ENCODE peak calls at places on chromosomes 12 and 14, in seven cellular contexts. F is HepG2, K is K562, L is GM23338, X is Panc1, W is GM12878, G is A549. O is an unnamed sample.

GRCh38 chr12:87274594-87275245 is 754.5 kb downstream of the C12orf50 start:
- DNase-seq in F (no peak), K (peak; percentile 6), L (peak; percentile 80), X (no peak), W (no peak), G (peak; percentile 42), O (peak; percentile 19)

GRCh38 chr12:2336409-2336829 is 283.6 kb downstream of the CACNA1C start:
- DNase-seq in F (no peak), K (no peak), L (no peak), X (no peak), W (peak; percentile 85), G (peak; percentile 37), O (peak; percentile 75)

GRCh38 chr14:68284333-68284732 is 464.8 kb downstream of the RAD51B start:
- DNase-seq in F (no peak), K (no peak), L (no peak), X (no peak), W (no peak), G (no peak), O (no peak)

GRCh38 chr12:51941011-51941561 is 10.4 kb upstream of the ACVR1B start:
- DNase-seq in F (no peak), K (no peak), L (peak; percentile 34), X (no peak), W (no peak), G (no peak), O (no peak)

GRCh38 chr14:50920482-50921225 is 23.6 kb downstream of the PYGL start:
- DNase-seq in F (peak; percentile 90), K (no peak), L (peak; percentile 50), X (no peak), W (no peak), G (peak; percentile 22), O (no peak)

GRCh38 chr12:79128956-79129355 is 264.4 kb downstream of the SYT1 start:
- DNase-seq in F (no peak), K (no peak), L (no peak), X (no peak), W (no peak), G (no peak), O (no peak)

GRCh38 chr12:110846615-110847566 is at the start of gene CCDC63:
- DNase-seq in F (peak; percentile 14), K (peak; percentile 55), L (peak; percentile 87), X (no peak), W (no peak), G (peak; percentile 75), O (peak; percentile 68)

GRCh38 chr12:109277899-109278762 is 31.0 kb downstream of the FOXN4 start:
- DNase-seq in F (peak; percentile 97), K (no peak), L (no peak), X (no peak), W (no peak), G (peak; percentile 66), O (no peak)

GRCh38 chr14:104681689-104682074 is 7.7 kb upstream of the INF2 start:
- DNase-seq in F (peak; percentile 46), K (no peak), L (peak; percentile 94), X (no peak), W (no peak), G (peak; percentile 94), O (no peak)

GRCh38 chr14:95895720-95896119 is 19.1 kb downstream of the TUNAR start:
- DNase-seq in F (peak; percentile 18), K (peak; percentile 39), L (peak; percentile 84), X (no peak), W (no peak), G (peak; percentile 48), O (peak; percentile 26)

DNA sequence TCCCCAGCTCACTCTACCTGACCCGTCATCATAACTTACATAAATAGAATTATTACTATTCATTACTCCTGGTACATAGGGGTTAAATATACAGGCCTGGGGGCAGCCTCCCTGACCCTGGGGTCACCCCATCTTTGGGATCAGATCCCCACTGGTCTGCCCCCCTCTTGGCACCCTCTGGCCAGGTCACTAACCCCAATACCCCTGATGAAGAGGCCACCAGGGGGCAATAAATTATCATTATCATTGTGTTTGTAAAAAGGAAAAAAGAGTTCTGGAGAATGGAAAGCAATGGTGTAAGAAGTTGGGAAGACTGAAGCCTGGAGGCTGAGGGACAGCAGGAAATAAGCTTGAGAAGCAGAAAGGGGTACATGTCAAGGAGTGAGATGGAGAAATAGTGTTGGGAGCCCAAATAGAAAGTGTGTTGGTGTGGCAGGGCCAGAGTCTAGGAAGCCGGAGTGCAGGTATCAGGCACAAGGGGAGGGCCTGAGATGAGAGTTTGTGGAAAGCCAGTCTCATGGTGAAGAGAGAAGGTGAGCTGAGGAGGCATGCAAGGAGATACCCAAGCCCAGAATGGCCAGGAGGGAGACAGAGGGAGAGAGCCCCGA is 6.1 kb upstream of the AAAS start:
- DNase-seq in F (no peak), K (peak; percentile 42), L (peak; percentile 47), X (no peak), W (no peak), G (peak; percentile 60), O (no peak)
- TF ChIP-seq REST in F (no peak), K (no peak), L (no peak), X (no peak), W (no peak), G (no peak), O (no peak)

GRCh38 chr12:121786441-121786825 is 7.1 kb downstream of the RHOF start:
- DNase-seq in F (peak; percentile 68), K (no peak), L (no peak), X (no peak), W (no peak), G (peak; percentile 97), O (peak; percentile 99)
- TF ChIP-seq REST in F (no peak), K (no peak), L (no peak), X (no peak), W (no peak), G (no peak), O (no peak)

GRCh38 chr12:105480162-105480561 is 149.7 kb downstream of the C12orf75 start:
- DNase-seq in F (no peak), K (no peak), L (peak; percentile 64), X (no peak), W (no peak), G (no peak), O (no peak)
- TF ChIP-seq REST in F (no peak), K (no peak), L (no peak), X (no peak), W (no peak), G (no peak), O (no peak)

GRCh38 chr12:18239561-18239960 is 21.8 kb upstream of the PIK3C2G start:
- DNase-seq in F (no peak), K (no peak), L (no peak), X (no peak), W (no peak), G (no peak), O (no peak)
- TF ChIP-seq REST in F (no peak), K (no peak), L (no peak), X (no peak), W (no peak), G (no peak), O (no peak)

GRCh38 chr12:113359133-113359938 is 949 bp downstream of the PLBD2 start:
- DNase-seq in F (no peak), K (no peak), L (no peak), X (no peak), W (no peak), G (no peak), O (no peak)
- TF ChIP-seq REST in F (no peak), K (no peak), L (no peak), X (no peak), W (no peak), G (no peak), O (no peak)

GRCh38 chr12:112105891-112106290 is 2.7 kb downstream of the NAA25 start:
- DNase-seq in F (no peak), K (no peak), L (no peak), X (no peak), W (no peak), G (no peak), O (no peak)
- TF ChIP-seq REST in F (no peak), K (no peak), L (no peak), X (no peak), W (no peak), G (no peak), O (no peak)

GRCh38 chr14:37590096-37590809 is 4.8 kb downstream of the FOXA1 start:
- DNase-seq in F (no peak), K (no peak), L (no peak), X (no peak), W (no peak), G (no peak), O (no peak)

GRCh38 chr14:37590810-37591139 is 4.3 kb downstream of the FOXA1 start:
- DNase-seq in F (no peak), K (no peak), L (no peak), X (no peak), W (no peak), G (no peak), O (no peak)

GRCh38 chr14:37592288-37593274 is 2.5 kb downstream of the FOXA1 start:
- DNase-seq in F (no peak), K (no peak), L (peak; percentile 70), X (no peak), W (no peak), G (peak; percentile 67), O (no peak)

GRCh38 chr14:37591941-37592287 is 3.1 kb downstream of the FOXA1 start:
- DNase-seq in F (no peak), K (no peak), L (no peak), X (no peak), W (no peak), G (peak; percentile 77), O (no peak)

GRCh38 chr14:37591311-37591940 is 3.6 kb downstream of the FOXA1 start:
- DNase-seq in F (no peak), K (no peak), L (peak; percentile 83), X (no peak), W (no peak), G (peak; percentile 80), O (no peak)
- TF ChIP-seq REST in F (no peak), K (no peak), L (no peak), X (no peak), W (no peak), G (no peak), O (no peak)

DNA sequence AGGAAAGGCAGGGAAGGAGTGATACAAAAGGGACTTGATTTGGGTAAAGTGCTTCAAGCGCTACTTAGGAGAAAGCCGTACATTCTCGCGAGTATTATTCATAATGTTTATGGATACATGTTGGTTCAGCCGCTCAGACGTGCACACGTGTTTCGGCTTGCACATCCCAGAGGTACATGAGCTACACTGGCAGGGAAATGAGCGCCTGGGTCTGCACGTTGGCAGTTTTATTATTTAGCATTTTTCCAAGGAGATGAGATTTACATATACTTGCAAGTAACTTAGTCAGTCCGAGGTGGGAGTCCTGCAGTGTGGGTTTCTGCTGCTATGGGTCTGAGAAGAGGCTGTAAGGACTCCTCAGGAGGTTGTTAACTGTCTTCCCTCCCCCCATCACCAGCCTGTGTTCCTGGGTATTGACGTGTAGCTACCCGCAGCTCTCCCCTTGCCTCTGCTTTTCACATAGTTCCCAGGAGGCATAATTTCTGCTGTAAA is 1.5 kb downstream of the PRKCH start:
- DNase-seq in F (no peak), K (no peak), L (peak; percentile 15), X (no peak), W (no peak), G (peak; percentile 16), O (peak; percentile 66)
- TF ChIP-seq REST in F (no peak), K (no peak), L (no peak), X (no peak), W (no peak), G (no peak), O (no peak)

O was measured in HCT116.